ENCODE peak calls at places on chromosomes 2 and 18, in six cellular contexts. V, T, F, D, C and A are unnamed samples.

GRCh38 chr2:239295377-239296019 is 105.3 kb downstream of the HDAC4 start:
- DNase-seq in V (no peak), T (no peak), D (no peak), F (no peak), C (no peak), A (no peak)

GRCh38 chr2:12714391-12715221 is 2.1 kb upstream of the TRIB2 start:
- DNase-seq in F (no peak), T (peak; percentile 40), V (no peak), D (peak; percentile 19), C (peak; percentile 63), A (no peak)

GRCh38 chr2:172655091-172655837 is 80.4 kb upstream of the RAPGEF4 start:
- DNase-seq in T (peak; percentile 90), D (no peak), C (no peak), V (peak; percentile 91), F (no peak), A (no peak)

GRCh38 chr18:63140997-63141776 is 178.4 kb downstream of the BCL2 start:
- DNase-seq in F (no peak), C (no peak), V (no peak), T (no peak), D (no peak), A (no peak)

GRCh38 chr2:1055014-1055595 is 104.5 kb downstream of the SNTG2 start:
- DNase-seq in T (peak; percentile 51), F (no peak), D (no peak), V (peak; percentile 73), C (no peak), A (no peak)

GRCh38 chr2:21217421-21217820 is 93.7 kb downstream of the TDRD15 start:
- DNase-seq in F (no peak), D (no peak), V (no peak), C (no peak), T (no peak), A (no peak)

GRCh38 chr2:67389286-67389685 is 7.8 kb upstream of the ETAA1 start:
- DNase-seq in V (peak; percentile 38), C (no peak), F (no peak), D (no peak), T (peak; percentile 62), A (no peak)

GRCh38 chr18:44766461-44766860 is 85.8 kb downstream of the SETBP1 start:
- DNase-seq in D (no peak), C (no peak), T (no peak), V (no peak), F (no peak), A (no peak)

GRCh38 chr2:88503771-88504170 is 51.3 kb upstream of the FOXI3 start:
- DNase-seq in F (no peak), T (no peak), D (no peak), V (no peak), C (no peak), A (no peak)

GRCh38 chr18:54849683-54850082 is 21.4 kb downstream of the RAB27B start:
- DNase-seq in V (no peak), T (no peak), C (no peak), D (no peak), F (no peak), A (no peak)

GRCh38 chr2:10007440-10007839 is 35.9 kb upstream of the KLF11 start:
- DNase-seq in V (no peak), D (no peak), T (no peak), C (no peak), F (no peak), A (no peak)

GRCh38 chr2:17813742-17814458 is 2.4 kb upstream of the MSGN1 start:
- DNase-seq in T (no peak), C (no peak), F (no peak), V (no peak), D (no peak), A (peak; percentile 67)

GRCh38 chr2:143217512-143218136 is 88.4 kb downstream of the ARHGAP15 start:
- DNase-seq in T (no peak), D (no peak), V (no peak), C (no peak), F (no peak), A (no peak)

GRCh38 chr18:11995445-11996189 is 14.3 kb downstream of the IMPA2 start:
- DNase-seq in T (peak; percentile 82), C (peak; percentile 88), D (peak; percentile 68), V (peak; percentile 60), F (peak; percentile 37), A (peak; percentile 84)

GRCh38 chr2:203823179-203823578 is 44.4 kb upstream of the CTLA4 start:
- DNase-seq in D (no peak), T (no peak), C (no peak), V (no peak), F (no peak), A (no peak)

GRCh38 chr18:63119647-63120046 is 199.9 kb downstream of the BCL2 start:
- DNase-seq in T (peak; percentile 53), F (no peak), D (peak; percentile 47), V (peak; percentile 4), C (no peak), A (no peak)

GRCh38 chr2:145157626-145158025 is 637.7 kb upstream of the ZEB2 start:
- DNase-seq in T (no peak), V (no peak), C (no peak), D (no peak), F (no peak), A (no peak)

GRCh38 chr2:180733330-180733729 is 247.1 kb upstream of the UBE2E3 start:
- DNase-seq in T (no peak), D (no peak), C (no peak), F (no peak), V (no peak), A (no peak)

GRCh38 chr2:240462073-240462703 is 26.7 kb downstream of the GPC1 start:
- DNase-seq in T (no peak), V (no peak), D (peak; percentile 0), F (no peak), C (peak; percentile 59), A (no peak)

GRCh38 chr2:240460243-240460630 is 24.8 kb downstream of the GPC1 start:
- DNase-seq in V (no peak), D (no peak), T (no peak), C (peak; percentile 74), F (no peak), A (no peak)

GRCh38 chr2:240461471-240462072 is 26.1 kb downstream of the GPC1 start:
- DNase-seq in F (no peak), V (no peak), T (no peak), D (no peak), C (peak; percentile 62), A (no peak)

GRCh38 chr2:240459401-240460242 is 24.2 kb downstream of the GPC1 start:
- DNase-seq in D (no peak), T (no peak), F (no peak), V (no peak), C (peak; percentile 66), A (no peak)

GRCh38 chr2:240460781-240461431 is 25.4 kb downstream of the GPC1 start:
- DNase-seq in T (no peak), D (no peak), C (peak; percentile 51), F (no peak), V (no peak), A (no peak)
- TF ChIP-seq CTCF in T (peak; percentile 2), D (no peak), C (no peak), F (no peak), V (peak; percentile 28), A (no peak)

DNA sequence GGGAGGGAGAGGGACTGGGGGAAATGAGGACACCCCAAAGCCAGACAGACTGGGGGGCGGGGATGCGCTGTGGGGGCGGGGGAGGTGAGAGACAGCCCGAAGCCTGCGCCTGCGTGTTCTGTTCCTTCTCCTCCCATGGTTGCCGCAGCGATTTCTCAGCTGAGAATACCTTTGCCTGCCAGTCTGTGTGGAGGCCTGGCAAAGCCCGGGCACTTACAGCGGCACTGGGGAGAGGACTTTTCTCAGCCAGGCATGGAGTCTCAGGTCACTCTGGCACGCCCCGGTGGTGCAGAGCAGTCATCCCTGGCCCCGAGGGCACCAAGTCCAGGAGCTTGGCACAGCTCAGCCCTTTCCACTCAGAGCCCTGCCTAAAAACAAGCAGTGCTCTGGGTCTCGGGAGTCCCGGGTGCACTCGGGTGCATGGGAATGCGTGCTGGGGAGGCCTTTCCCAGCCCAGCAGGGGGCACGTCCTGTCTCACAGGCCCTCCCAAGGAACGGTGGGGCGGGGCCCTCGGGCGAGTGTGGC is 289.4 kb upstream of the HS6ST1 start:
- DNase-seq in T (no peak), F (no peak), C (peak; percentile 89), D (no peak), V (no peak), A (no peak)
- TF ChIP-seq CTCF in T (no peak), F (no peak), C (no peak), D (no peak), V (no peak), A (no peak)

GRCh38 chr2:168849610-168850009 is 40.6 kb downstream of the SPC25 start:
- DNase-seq in V (no peak), C (no peak), F (no peak), T (peak; percentile 47), D (peak; percentile 87), A (no peak)
- TF ChIP-seq CTCF in V (no peak), C (peak; percentile 54), F (no peak), T (peak; percentile 23), D (peak; percentile 67), A (peak; percentile 6)

GRCh38 chr2:54457326-54458023 is 1.3 kb downstream of the SPTBN1 start:
- DNase-seq in F (no peak), C (peak; percentile 78), V (no peak), D (peak; percentile 47), T (peak; percentile 17), A (peak; percentile 38)

GRCh38 chr2:54454548-54454921 is 1.6 kb upstream of the SPTBN1 start:
- DNase-seq in F (no peak), V (no peak), T (no peak), D (no peak), C (no peak), A (no peak)

GRCh38 chr2:54454922-54455583 is 1.1 kb upstream of the SPTBN1 start:
- DNase-seq in F (no peak), C (no peak), D (peak; percentile 23), T (no peak), V (no peak), A (no peak)

GRCh38 chr2:54456526-54457325 is 599 bp downstream of the SPTBN1 start:
- DNase-seq in T (peak; percentile 47), D (peak; percentile 39), C (peak; percentile 75), F (no peak), V (no peak), A (peak; percentile 68)

GRCh38 chr2:54455584-54456525 is at the start of gene SPTBN1:
- DNase-seq in F (no peak), V (peak; percentile 71), D (peak; percentile 80), C (peak; percentile 97), T (peak; percentile 93), A (peak; percentile 69)
- TF ChIP-seq CTCF in F (no peak), V (no peak), D (no peak), C (no peak), T (no peak), A (no peak)

DNA sequence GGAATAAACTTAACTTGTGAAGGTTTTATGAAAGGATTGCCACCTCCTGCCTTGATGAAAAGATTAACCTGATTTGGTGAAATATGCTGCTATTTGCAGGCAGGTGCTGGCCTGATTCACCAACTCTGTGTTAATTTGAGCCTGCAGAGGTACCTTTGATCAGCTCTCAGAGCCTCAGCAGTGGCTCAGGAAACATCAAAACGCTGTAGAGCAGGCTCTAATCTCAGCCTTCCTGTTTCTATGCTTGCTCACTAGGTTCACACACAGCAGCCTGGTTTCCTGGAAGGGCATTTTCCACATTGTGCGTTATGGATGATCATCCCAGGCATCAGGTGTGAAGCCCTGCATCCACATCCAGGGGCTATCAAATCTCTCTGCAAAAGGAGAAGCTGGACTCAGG is 16.9 kb downstream of the TGIF1 start:
- DNase-seq in F (no peak), C (no peak), T (no peak), V (no peak), D (no peak), A (no peak)
- TF ChIP-seq CTCF in F (no peak), C (no peak), T (no peak), V (no peak), D (no peak), A (no peak)